ENCODE peak calls at places on chromosomes 5 and 9, in six cellular contexts. H is A549, Q is stomach, D is ovary, N is suprapubic skin, B is H1. O is an unnamed sample.
A peak's percentile ranks its signal among the peaks of the same experiment; 100 is the strongest.

GRCh38 chr5:169222934-169223594 is 77.9 kb downstream of the SLIT3 start:
- DNase-seq in B (no peak), N (no peak), H (no peak), Q (no peak), D (no peak), O (no peak)

GRCh38 chr5:54632131-54632551 is 114.6 kb downstream of the SNX18 start:
- DNase-seq in B (no peak), N (no peak), Q (no peak), H (no peak), D (peak; percentile 28), O (no peak)

GRCh38 chr9:2291980-2292704 is 277.0 kb downstream of the SMARCA2 start:
- DNase-seq in N (no peak), Q (no peak), B (no peak), H (no peak), D (no peak), O (no peak)

GRCh38 chr5:85293139-85293785 is 908.6 kb upstream of the EDIL3 start:
- DNase-seq in D (no peak), Q (no peak), N (no peak), H (no peak), B (no peak), O (peak; percentile 32)

GRCh38 chr5:9932770-9933169 is 302.6 kb upstream of the TAS2R1 start:
- DNase-seq in D (no peak), Q (no peak), H (no peak), N (no peak), B (no peak), O (no peak)

GRCh38 chr5:139975306-139975705 is 67.8 kb downstream of the NRG2 start:
- DNase-seq in D (no peak), B (no peak), N (peak; percentile 60), Q (no peak), H (no peak), O (no peak)

GRCh38 chr9:123339666-123340414 is 16.2 kb upstream of the CRB2 start:
- DNase-seq in H (no peak), B (no peak), D (no peak), N (no peak), Q (no peak), O (no peak)

GRCh38 chr5:173301695-173302545 is 26.3 kb downstream of the STC2 start:
- DNase-seq in Q (no peak), B (no peak), H (no peak), D (no peak), N (no peak), O (no peak)

GRCh38 chr9:86731511-86731993 is 215.8 kb downstream of the GAS1 start:
- DNase-seq in H (no peak), D (no peak), Q (no peak), N (no peak), B (no peak), O (no peak)

GRCh38 chr5:158802941-158803341 is 296.8 kb downstream of the EBF1 start:
- DNase-seq in N (no peak), B (no peak), Q (no peak), D (no peak), H (no peak), O (no peak)

GRCh38 chr9:69171049-69171448 is 3.0 kb upstream of the TJP2 start:
- DNase-seq in B (no peak), N (no peak), D (no peak), Q (peak; percentile 43), H (no peak), O (no peak)

GRCh38 chr9:13292782-13293181 is 13.3 kb upstream of the MPDZ start:
- DNase-seq in N (no peak), Q (no peak), B (no peak), H (no peak), D (no peak), O (no peak)

GRCh38 chr9:27065288-27065687 is 43.7 kb upstream of the TEK start:
- DNase-seq in D (no peak), Q (no peak), N (no peak), H (no peak), B (no peak), O (no peak)

GRCh38 chr9:110095238-110095637 is 112.7 kb downstream of the C9orf152 start:
- DNase-seq in Q (no peak), D (no peak), N (no peak), H (no peak), B (no peak), O (no peak)

GRCh38 chr9:21023861-21024260 is 7.6 kb downstream of the HACD4 start:
- DNase-seq in H (no peak), B (no peak), D (no peak), Q (no peak), N (no peak), O (no peak)

GRCh38 chr5:116454417-116454927 is 120.2 kb downstream of the SEMA6A start:
- DNase-seq in N (no peak), Q (no peak), D (no peak), B (no peak), H (no peak), O (no peak)

GRCh38 chr5:145483211-145483610 is 351.9 kb downstream of the PRELID2 start:
- DNase-seq in H (no peak), B (no peak), D (no peak), N (no peak), Q (no peak), O (no peak)

GRCh38 chr5:178436326-178436940 is 153.8 kb downstream of the COL23A1 start:
- DNase-seq in H (no peak), N (no peak), Q (no peak), B (no peak), D (no peak), O (no peak)

DNA sequence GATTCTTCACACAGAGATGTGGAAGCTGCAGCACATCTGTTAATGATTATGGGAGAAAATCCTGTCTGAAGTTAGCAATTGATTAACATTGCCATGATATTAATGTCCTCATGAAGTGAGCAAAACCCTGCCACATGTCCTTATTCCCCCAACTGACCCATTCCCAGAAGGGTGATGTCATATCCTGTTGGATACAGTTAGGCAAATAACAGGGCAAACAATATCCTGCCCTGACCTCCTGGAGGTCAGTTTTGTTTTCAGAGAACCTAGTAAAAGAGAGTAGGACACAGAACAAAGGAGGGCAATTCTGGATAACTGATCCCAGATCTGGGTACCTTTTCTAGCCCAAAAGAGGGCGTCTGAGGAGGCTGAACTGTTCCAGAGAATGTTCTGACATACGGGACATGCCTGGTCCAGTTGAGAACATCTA is 11.0 kb downstream of the ABLIM3 start:
- DNase-seq in H (peak; percentile 44), N (no peak), Q (no peak), B (no peak), D (no peak), O (no peak)
- TF ChIP-seq EP300 in H (no peak), N (no peak), Q (no peak), B (no peak), D (no peak), O (no peak)

DNA sequence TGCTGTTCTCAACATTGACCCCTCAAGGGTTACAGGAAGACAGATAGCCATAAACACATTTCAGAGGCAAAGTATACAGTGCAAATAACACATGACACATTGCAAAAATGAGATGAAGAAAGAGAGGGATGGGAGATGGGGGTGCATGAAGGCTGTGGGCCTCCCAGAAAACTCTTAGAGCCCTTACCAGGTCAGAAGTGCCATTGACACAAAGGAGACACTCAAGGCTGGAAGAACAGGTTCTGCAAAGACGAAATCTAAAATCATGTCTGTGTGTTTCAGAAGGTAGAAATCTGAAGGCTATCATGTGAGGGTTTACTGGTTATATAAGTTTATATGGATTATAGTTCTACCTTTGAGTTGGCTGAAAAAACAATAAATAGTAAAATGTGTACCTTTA is 318.8 kb downstream of the BNC2 start:
- DNase-seq in H (no peak), Q (no peak), D (no peak), N (no peak), B (no peak), O (no peak)
- TF ChIP-seq EP300 in H (no peak), Q (no peak), D (no peak), N (no peak), B (no peak), O (no peak)

DNA sequence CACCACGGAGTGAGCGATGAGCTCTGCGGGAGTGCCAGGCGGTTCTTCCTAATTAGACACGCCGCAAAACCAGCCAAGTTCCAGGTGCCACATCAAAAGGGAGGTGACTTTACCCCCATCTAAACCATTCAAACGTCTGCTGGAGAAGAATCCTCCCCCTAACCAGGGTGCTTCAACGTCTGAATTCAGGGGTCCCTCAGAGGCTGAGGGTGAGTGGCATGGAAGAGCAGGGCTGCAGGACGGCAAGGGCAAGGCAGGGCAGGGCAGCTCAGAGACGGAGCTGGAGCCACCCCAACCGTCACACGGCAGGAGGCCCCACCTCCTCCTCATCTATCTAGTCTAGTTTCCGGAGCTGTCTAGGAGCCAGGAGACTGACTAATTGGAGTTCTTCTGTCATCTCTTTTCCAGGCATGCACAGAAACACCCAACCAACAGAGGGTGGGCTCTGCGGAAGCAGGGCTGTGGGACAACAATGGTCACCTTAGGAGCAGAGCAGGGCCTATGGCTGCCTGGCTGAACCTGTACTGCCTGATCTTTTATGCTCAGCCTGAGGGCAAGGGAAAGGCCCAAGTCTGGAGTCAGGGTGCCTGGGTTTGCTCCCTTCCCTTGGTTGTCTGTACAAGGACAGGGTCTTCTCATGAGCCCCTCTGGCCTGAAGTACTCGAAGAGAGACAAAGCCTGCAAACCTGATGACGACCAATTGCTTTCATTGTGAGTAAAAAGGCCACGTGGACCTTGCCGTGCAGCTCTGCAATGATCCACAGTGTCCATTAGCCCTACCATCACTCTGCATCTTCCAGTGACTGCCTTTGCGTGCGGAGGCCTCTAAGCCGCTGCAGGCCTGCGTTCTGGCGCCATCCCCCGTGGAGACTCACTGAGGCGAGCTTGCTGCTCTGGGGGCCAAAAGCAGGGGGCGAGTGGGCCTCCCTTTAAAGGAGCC is 81.0 kb upstream of the SLC25A51 start:
- DNase-seq in N (no peak), H (no peak), Q (no peak), B (no peak), D (no peak), O (no peak)
- TF ChIP-seq EP300 in N (no peak), H (no peak), Q (no peak), B (no peak), D (no peak), O (no peak)

GRCh38 chr9:129174724-129175514 is 3.1 kb downstream of the IER5L start:
- DNase-seq in H (peak; percentile 85), N (peak; percentile 92), Q (peak; percentile 79), D (peak; percentile 91), B (no peak), O (peak; percentile 90)

GRCh38 chr9:129172816-129173215 is 5.2 kb downstream of the IER5L start:
- DNase-seq in Q (no peak), B (no peak), N (no peak), D (peak; percentile 45), H (no peak), O (no peak)

GRCh38 chr9:129175515-129175824 is 2.6 kb downstream of the IER5L start:
- DNase-seq in Q (no peak), D (no peak), B (no peak), H (no peak), N (no peak), O (no peak)

GRCh38 chr9:129173296-129174101 is 4.6 kb downstream of the IER5L start:
- DNase-seq in N (no peak), B (no peak), D (peak; percentile 43), H (no peak), Q (no peak), O (no peak)

DNA sequence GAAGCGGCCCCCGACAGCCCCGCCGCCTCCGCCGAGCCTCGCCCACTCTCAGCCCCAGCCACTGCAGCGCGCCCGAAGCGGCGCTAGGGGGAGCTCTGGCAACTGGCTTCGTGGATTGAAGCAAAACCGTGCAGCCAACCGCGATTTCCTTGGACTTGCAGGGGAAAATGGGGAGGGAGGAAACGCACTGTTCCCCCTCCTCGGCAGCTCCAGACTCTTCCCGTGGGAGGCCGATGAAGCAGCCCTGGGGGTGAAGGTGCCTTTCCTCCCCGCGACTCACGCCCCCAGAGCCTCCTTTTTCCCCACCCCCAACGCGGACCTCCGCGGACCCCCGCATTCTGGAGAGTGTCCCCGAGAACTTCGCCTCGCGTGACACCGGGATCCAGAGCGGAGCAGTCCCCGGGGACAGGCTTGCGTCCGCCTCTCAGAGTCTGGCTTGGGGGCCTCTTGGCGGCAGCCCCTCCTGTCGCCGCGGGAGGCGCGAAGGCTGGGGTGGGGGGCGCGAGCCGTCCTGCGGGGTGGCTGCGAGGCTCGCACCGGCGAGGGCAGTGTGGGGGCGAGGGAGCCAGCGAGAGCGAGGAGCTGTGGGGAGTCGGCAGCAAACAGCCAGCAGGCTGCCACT is 3.8 kb downstream of the IER5L start:
- DNase-seq in Q (peak; percentile 94), B (no peak), D (peak; percentile 95), H (peak; percentile 89), N (peak; percentile 98), O (peak; percentile 96)
- TF ChIP-seq EP300 in Q (no peak), B (no peak), D (no peak), H (no peak), N (no peak), O (no peak)